ENCODE peak calls at places on chromosomes 1 and 21, in ten cellular contexts. F, G, V, Y, X, O, J, C, D and H are unnamed samples. For H3K27me3, the result is how much of the 10 kb centered on the place peaks cover.

GRCh38 chr1:84303154-84303830 is 1.8 kb downstream of the SAMD13 start:
- DNase-seq in J (no peak), G (no peak), X (peak), C (no peak), D (no peak), O (no peak), F (no peak), Y (no peak), V (no peak), H (no peak)

GRCh38 chr1:212699104-212699838 is 369 bp downstream of the BATF3 start:
- DNase-seq in O (peak), C (peak), J (peak), D (peak), V (peak), F (peak), G (peak), Y (peak), X (peak), H (peak)

GRCh38 chr1:247037483-247038320 is 29.8 kb upstream of the ZNF695 start:
- DNase-seq in J (no peak), Y (peak), D (no peak), X (no peak), F (no peak), V (no peak), C (no peak), O (no peak), G (no peak), H (no peak)

GRCh38 chr1:29123871-29124365 is at the start of gene TMEM200B:
- DNase-seq in D (no peak), C (peak), Y (no peak), O (no peak), V (no peak), F (no peak), J (no peak), X (no peak), G (no peak), H (no peak)

GRCh38 chr1:240004086-240004749 is 87.5 kb upstream of the FMN2 start:
- DNase-seq in O (no peak), D (peak), G (no peak), C (no peak), V (no peak), Y (peak), F (peak), X (no peak), J (no peak), H (no peak)

GRCh38 chr21:46078322-46078981 is 19.5 kb upstream of the COL6A2 start:
- DNase-seq in D (no peak), Y (no peak), V (peak), J (no peak), G (no peak), X (peak), C (no peak), O (no peak), F (no peak), H (no peak)

GRCh38 chr1:79845951-79846350 is 839.4 kb upstream of the ADGRL4 start:
- DNase-seq in V (no peak), X (peak), Y (no peak), J (no peak), F (no peak), G (no peak), C (no peak), D (no peak), O (no peak), H (no peak)

GRCh38 chr1:199751962-199752687 is 275.4 kb upstream of the NR5A2 start:
- DNase-seq in Y (no peak), F (no peak), C (no peak), J (no peak), X (no peak), O (no peak), G (no peak), V (no peak), D (no peak), H (no peak)

GRCh38 chr21:45593162-45594022 is 50.1 kb upstream of the PCBP3 start:
- DNase-seq in J (no peak), O (no peak), V (no peak), X (no peak), C (no peak), D (peak), F (peak), G (no peak), Y (no peak), H (no peak)

GRCh38 chr1:95622609-95623008 is 388.6 kb downstream of the RWDD3 start:
- DNase-seq in D (no peak), V (no peak), J (no peak), F (no peak), X (no peak), G (no peak), C (no peak), O (no peak), Y (peak), H (no peak)

GRCh38 chr21:38351961-38352521 is 95.2 kb downstream of the KCNJ15 start:
- DNase-seq in Y (peak), F (no peak), D (no peak), X (peak), V (peak), G (no peak), J (no peak), O (no peak), C (no peak), H (no peak)

GRCh38 chr21:45860493-45861155 is 120.9 kb upstream of the COL6A1 start:
- DNase-seq in Y (no peak), X (no peak), F (no peak), G (no peak), C (no peak), O (no peak), V (no peak), D (no peak), J (no peak), H (no peak)

GRCh38 chr1:96370752-96371151 is 350.8 kb upstream of the PTBP2 start:
- DNase-seq in Y (no peak), O (no peak), V (no peak), X (peak), D (no peak), J (no peak), C (peak), F (no peak), G (no peak), H (no peak)

GRCh38 chr21:35149698-35150097 is 100.6 kb upstream of the RUNX1 start:
- DNase-seq in C (no peak), F (no peak), D (no peak), X (peak), J (no peak), O (no peak), Y (no peak), G (no peak), V (no peak), H (no peak)

GRCh38 chr1:183291802-183292515 is 105.9 kb downstream of the LAMC2 start:
- DNase-seq in V (no peak), X (peak), F (no peak), D (no peak), O (no peak), Y (peak), J (no peak), G (no peak), C (peak), H (no peak)

GRCh38 chr1:237041795-237042466 is at the start of gene RYR2:
- DNase-seq in O (no peak), C (peak), X (no peak), G (no peak), F (peak), J (peak), V (no peak), D (no peak), Y (peak), H (no peak)

GRCh38 chr1:232984577-232985425 is 34.4 kb downstream of the NTPCR start:
- DNase-seq in Y (no peak), V (no peak), F (no peak), G (no peak), D (no peak), J (no peak), X (no peak), C (no peak), O (no peak), H (no peak)
- H3K4me3 ChIP-seq in Y (no peak), V (no peak), F (no peak), G (no peak), D (no peak), J (no peak), X (no peak), C (no peak), O (no peak), H (no peak)

GRCh38 chr1:1280782-1281481 is 696 bp downstream of the SCNN1D start:
- DNase-seq in Y (no peak), X (no peak), C (no peak), G (no peak), D (no peak), V (no peak), J (no peak), F (no peak), O (no peak), H (no peak)
- H3K27me3 ChIP-seq in Y (under half), X (under half), C (under half), G (under half), D (under half), V (under half), J (under half), F (under half), O (under half), H (under half)

GRCh38 chr21:41726970-41727783 is 39.7 kb downstream of the RIPK4 start:
- DNase-seq in G (no peak), F (no peak), D (no peak), O (peak), Y (peak), C (peak), X (peak), J (no peak), V (no peak), H (no peak)

GRCh38 chr21:41726630-41726969 is 40.3 kb downstream of the RIPK4 start:
- DNase-seq in G (no peak), V (no peak), X (no peak), F (no peak), J (no peak), O (no peak), C (no peak), D (no peak), Y (no peak), H (no peak)

GRCh38 chr21:41727784-41728763 is 38.8 kb downstream of the RIPK4 start:
- DNase-seq in V (no peak), Y (no peak), O (no peak), C (no peak), G (no peak), X (peak), J (no peak), F (no peak), D (no peak), H (no peak)

GRCh38 chr21:41725421-41726021 is 41.3 kb downstream of the RIPK4 start:
- DNase-seq in V (no peak), G (no peak), J (no peak), F (no peak), C (no peak), X (no peak), Y (peak), D (no peak), O (no peak), H (no peak)

DNA sequence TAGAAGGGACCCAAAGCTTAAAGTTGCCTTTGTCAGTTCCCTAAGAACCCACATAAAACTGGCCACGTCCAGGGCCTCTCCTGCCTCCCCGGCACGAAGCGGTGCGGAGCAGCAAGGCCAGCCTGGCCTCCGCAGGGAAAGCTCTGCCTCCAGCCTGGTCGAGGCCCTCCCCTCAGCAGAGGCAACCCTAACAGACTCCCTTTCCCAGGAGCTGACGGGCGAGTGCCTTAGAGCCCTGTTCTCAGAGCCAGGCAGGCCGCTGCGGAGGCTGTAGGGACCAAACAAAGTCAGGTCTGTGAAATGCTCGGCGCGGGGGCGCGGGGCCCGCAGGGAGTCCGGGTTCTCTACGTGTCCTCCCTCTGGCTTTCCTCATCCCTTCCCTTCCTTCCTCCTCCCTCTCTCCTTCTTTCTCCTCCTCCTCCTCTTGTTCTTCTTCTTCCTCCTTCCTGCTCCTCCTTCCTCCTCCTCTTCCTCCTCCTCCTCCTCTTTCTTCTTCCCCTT is 40.7 kb downstream of the RIPK4 start:
- DNase-seq in O (no peak), X (no peak), J (no peak), F (no peak), C (no peak), V (no peak), Y (peak), G (no peak), D (no peak), H (no peak)
- H3K4me3 ChIP-seq in O (no peak), X (no peak), J (no peak), F (no peak), C (no peak), V (no peak), Y (no peak), G (no peak), D (no peak), H (no peak)

GRCh38 chr1:22850681-22851080 is 122.0 kb downstream of the LACTBL1 start:
- DNase-seq in Y (no peak), C (no peak), V (no peak), X (no peak), O (peak), G (no peak), F (no peak), J (no peak), D (no peak), H (no peak)
- H3K27me3 ChIP-seq in Y (under half), C (under half), V (under half), X (under half), O (under half), G (under half), F (under half), J (under half), D (under half), H (under half)

GRCh38 chr1:156659994-156660751 is 17.0 kb downstream of the NES start:
- DNase-seq in X (peak), D (peak), G (peak), F (peak), Y (peak), O (peak), J (peak), C (peak), V (no peak), H (peak)

GRCh38 chr1:156658945-156659574 is 17.1 kb downstream of the BCAN start:
- DNase-seq in V (no peak), C (no peak), Y (no peak), X (no peak), G (no peak), D (no peak), O (no peak), F (no peak), J (no peak), H (no peak)

GRCh38 chr1:156660752-156661112 is 16.5 kb downstream of the NES start:
- DNase-seq in X (no peak), G (no peak), C (no peak), F (no peak), D (no peak), J (no peak), Y (no peak), O (no peak), V (no peak), H (no peak)

GRCh38 chr1:156658496-156658895 is 16.6 kb downstream of the BCAN start:
- DNase-seq in Y (no peak), G (no peak), J (no peak), O (no peak), X (no peak), V (no peak), C (no peak), D (no peak), F (no peak), H (no peak)

DNA sequence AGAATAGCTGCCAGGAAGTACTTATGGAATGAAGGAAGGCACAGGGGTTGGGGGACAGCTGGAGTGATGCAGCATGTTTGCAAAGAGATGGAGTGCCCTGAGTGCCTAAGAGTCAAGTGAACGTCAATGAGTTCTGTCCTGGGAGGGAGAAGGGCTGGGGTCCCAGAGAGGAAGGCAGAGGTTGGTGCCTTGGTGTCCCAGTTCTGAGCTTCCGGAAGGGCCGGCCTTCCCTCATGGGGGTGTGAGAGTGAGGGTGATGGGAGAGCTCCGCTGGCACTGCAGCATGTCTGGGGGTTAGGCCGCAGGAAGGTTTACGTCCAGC is 17.6 kb downstream of the NES start:
- DNase-seq in F (no peak), D (no peak), O (no peak), G (no peak), J (no peak), C (no peak), Y (no peak), X (no peak), V (no peak), H (no peak)
- H3K4me3 ChIP-seq in F (peak), D (no peak), O (no peak), G (peak), J (peak), C (no peak), Y (no peak), X (no peak), V (peak), H (peak)

GRCh38 chr1:90561384-90561783 is 155.7 kb downstream of the BARHL2 start:
- DNase-seq in Y (no peak), F (no peak), X (no peak), J (no peak), O (no peak), V (no peak), C (no peak), G (no peak), D (no peak), H (no peak)
- H3K27me3 ChIP-seq in Y (under half), F (under half), X (under half), J (under half), O (under half), V (under half), C (under half), G (under half), D (under half), H (under half)

DNA sequence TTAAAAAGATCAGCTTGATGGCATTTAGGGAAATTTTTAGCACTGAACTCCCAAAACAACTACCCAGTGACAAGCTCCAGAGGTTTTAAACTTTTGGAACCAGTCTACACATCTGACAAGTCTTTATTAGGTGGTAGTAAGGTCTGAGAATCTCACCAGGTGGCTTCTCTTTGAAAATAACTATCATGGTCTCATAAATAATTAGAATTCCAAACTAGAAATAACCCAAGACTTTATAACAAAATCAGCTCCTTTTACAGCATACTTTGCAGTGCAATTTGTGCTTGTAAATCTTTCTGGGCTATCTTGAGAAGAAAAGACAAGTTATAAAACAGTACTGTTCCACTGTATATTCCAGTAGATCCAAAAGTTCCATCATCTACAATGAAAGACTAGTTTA is 108.7 kb downstream of the LTN1 start:
- DNase-seq in G (no peak), J (no peak), F (no peak), O (no peak), X (no peak), D (peak), C (no peak), Y (no peak), V (no peak), H (no peak)
- H3K4me3 ChIP-seq in G (no peak), J (no peak), F (peak), O (peak), X (peak), D (peak), C (no peak), Y (no peak), V (peak), H (no peak)

GRCh38 chr21:33247596-33247995 is 17.9 kb downstream of the IFNAR2 start:
- DNase-seq in O (no peak), C (no peak), Y (no peak), D (no peak), X (no peak), J (no peak), G (no peak), V (no peak), F (no peak), H (no peak)
- H3K27me3 ChIP-seq in O (under half), C (under half), Y (under half), D (under half), X (under half), J (under half), G (under half), V (under half), F (under half), H (under half)

GRCh38 chr1:155126494-155127104 is 1.1 kb upstream of the EFNA1 start:
- DNase-seq in G (no peak), Y (peak), C (peak), D (peak), X (peak), J (peak), O (no peak), F (no peak), V (no peak), H (peak)
- H3K4me3 ChIP-seq in G (peak), Y (no peak), C (peak), D (peak), X (no peak), J (peak), O (peak), F (peak), V (peak), H (peak)